ENCODE peak calls at places on chromosomes 12 and 14, in five cellular contexts. J is Caco-2; Q is CD8-positive, alpha-beta memory T cell; Y is ELF-1; T is H54. Z is an unnamed sample.

GRCh38 chr12:105271364-105271763 is 35.4 kb upstream of the APPL2 start:
- DNase-seq in T (no peak), Q (no peak), Y (no peak), J (no peak), Z (no peak)

GRCh38 chr14:102507026-102507860 is 2.3 kb downstream of the ANKRD9 start:
- DNase-seq in T (no peak), J (no peak), Y (peak), Q (no peak), Z (no peak)

GRCh38 chr12:89206375-89206774 is 145.9 kb downstream of the DUSP6 start:
- DNase-seq in J (no peak), T (no peak), Q (no peak), Y (no peak), Z (no peak)

GRCh38 chr12:87820524-87821194 is 208.5 kb downstream of the C12orf50 start:
- DNase-seq in T (no peak), Y (no peak), J (no peak), Q (no peak), Z (no peak)

GRCh38 chr12:3213171-3213570 is 136.0 kb downstream of the TSPAN9 start:
- DNase-seq in T (no peak), Y (no peak), J (no peak), Q (no peak), Z (no peak)

GRCh38 chr12:10540776-10541205 is 35.1 kb downstream of the EIF2S3B start:
- DNase-seq in T (no peak), J (no peak), Q (no peak), Y (no peak), Z (no peak)

GRCh38 chr12:59733200-59733599 is 137.4 kb downstream of the SLC16A7 start:
- DNase-seq in Q (no peak), Y (no peak), J (no peak), T (no peak), Z (no peak)

GRCh38 chr12:57727758-57728395 is 10.7 kb downstream of the AGAP2 start:
- DNase-seq in J (no peak), Q (no peak), Y (peak), T (no peak), Z (no peak)

GRCh38 chr12:18559242-18559641 is 178.6 kb downstream of the PLCZ1 start:
- DNase-seq in J (no peak), Q (no peak), Y (no peak), T (no peak), Z (no peak)

GRCh38 chr12:70443274-70443673 is 77.2 kb downstream of the KCNMB4 start:
- DNase-seq in Q (no peak), T (no peak), Y (no peak), J (no peak), Z (no peak)

GRCh38 chr14:99612737-99613330 is 8.8 kb upstream of the CCDC85C start:
- DNase-seq in T (no peak), Q (no peak), J (no peak), Y (no peak), Z (no peak)

GRCh38 chr14:70595443-70596185 is 4.8 kb downstream of the MED6 start:
- DNase-seq in J (no peak), Y (no peak), T (peak), Q (no peak), Z (no peak)

GRCh38 chr12:124412646-124413015 is 117.7 kb downstream of the RFLNA start:
- DNase-seq in J (no peak), T (no peak), Q (no peak), Y (no peak), Z (no peak)

GRCh38 chr14:89466460-89466859 is 49.4 kb upstream of the FOXN3 start:
- DNase-seq in Q (peak), Y (no peak), T (no peak), J (no peak), Z (no peak)

GRCh38 chr12:52890417-52890816 is 14.5 kb downstream of the KRT8 start:
- DNase-seq in J (no peak), Y (no peak), T (no peak), Q (no peak), Z (no peak)

GRCh38 chr14:51396222-51396815 is 156.3 kb downstream of the TMX1 start:
- DNase-seq in J (no peak), Q (no peak), T (no peak), Y (no peak), Z (no peak)

GRCh38 chr14:74737753-74738325 is 24.9 kb downstream of the FCF1 start:
- DNase-seq in Y (no peak), T (no peak), Q (no peak), J (no peak), Z (no peak)

GRCh38 chr14:94681300-94682060 is 69.3 kb downstream of the SERPINA3 start:
- DNase-seq in T (peak), Y (peak), J (peak), Q (no peak), Z (peak)

Z was measured in HepG2.